ENCODE peak calls at places on chromosomes 13 and 19, in eight cellular contexts. One of them, this sample, is unnamed.

GRCh38 chr13:72379581-72379980 is 347.8 kb downstream of the MZT1 start:
- DNase-seq in NCI-H460: no peak
- DNase-seq in EL: peak
- DNase-seq in activated CD4-positive, alpha-beta T cell treated with anti-CD3 and anti-CD28 coated beads, Interleukin-2, amount 50 U/mL, for 24 hours: no peak
- DNase-seq in NCI-H2107: no peak
- DNase-seq in endothelial cell of umbilical vein: no peak
- DNase-seq in GM23338: no peak
- DNase-seq in brain microvascular endothelial cell: peak
- DNase-seq in this sample: no peak

GRCh38 chr13:69912576-69913074 is 195.0 kb upstream of the ATXN8OS start:
- DNase-seq in GM23338: no peak
- DNase-seq in EL: no peak
- DNase-seq in NCI-H2107: peak
- DNase-seq in endothelial cell of umbilical vein: no peak
- DNase-seq in NCI-H460: no peak
- DNase-seq in brain microvascular endothelial cell: no peak
- DNase-seq in activated CD4-positive, alpha-beta T cell treated with anti-CD3 and anti-CD28 coated beads, Interleukin-2, amount 50 U/mL, for 24 hours: no peak
- DNase-seq in this sample: no peak

GRCh38 chr13:97911311-97912138 is 42.0 kb upstream of the IPO5 start:
- DNase-seq in endothelial cell of umbilical vein: peak
- DNase-seq in EL: peak
- DNase-seq in activated CD4-positive, alpha-beta T cell treated with anti-CD3 and anti-CD28 coated beads, Interleukin-2, amount 50 U/mL, for 24 hours: no peak
- DNase-seq in GM23338: peak
- DNase-seq in NCI-H460: peak
- DNase-seq in brain microvascular endothelial cell: peak
- DNase-seq in NCI-H2107: no peak
- DNase-seq in this sample: peak

GRCh38 chr13:49711218-49711863 is 20.1 kb upstream of the EBPL start:
- DNase-seq in EL: peak
- DNase-seq in brain microvascular endothelial cell: peak
- DNase-seq in endothelial cell of umbilical vein: peak
- DNase-seq in activated CD4-positive, alpha-beta T cell treated with anti-CD3 and anti-CD28 coated beads, Interleukin-2, amount 50 U/mL, for 24 hours: no peak
- DNase-seq in GM23338: no peak
- DNase-seq in NCI-H460: no peak
- DNase-seq in NCI-H2107: no peak
- DNase-seq in this sample: no peak

GRCh38 chr19:38162094-38162493 is 61.9 kb downstream of the DPF1 start:
- DNase-seq in GM23338: no peak
- DNase-seq in NCI-H460: no peak
- DNase-seq in endothelial cell of umbilical vein: no peak
- DNase-seq in EL: no peak
- DNase-seq in brain microvascular endothelial cell: no peak
- DNase-seq in activated CD4-positive, alpha-beta T cell treated with anti-CD3 and anti-CD28 coated beads, Interleukin-2, amount 50 U/mL, for 24 hours: no peak
- DNase-seq in NCI-H2107: no peak
- DNase-seq in this sample: no peak

GRCh38 chr19:36916991-36917390 is 859 bp downstream of the ZNF568 start:
- DNase-seq in EL: peak
- DNase-seq in activated CD4-positive, alpha-beta T cell treated with anti-CD3 and anti-CD28 coated beads, Interleukin-2, amount 50 U/mL, for 24 hours: no peak
- DNase-seq in NCI-H2107: no peak
- DNase-seq in endothelial cell of umbilical vein: no peak
- DNase-seq in brain microvascular endothelial cell: peak
- DNase-seq in NCI-H460: peak
- DNase-seq in GM23338: peak
- DNase-seq in this sample: peak

GRCh38 chr13:75533866-75534265 is 3.8 kb downstream of the COMMD6 start:
- DNase-seq in NCI-H2107: no peak
- DNase-seq in activated CD4-positive, alpha-beta T cell treated with anti-CD3 and anti-CD28 coated beads, Interleukin-2, amount 50 U/mL, for 24 hours: no peak
- DNase-seq in NCI-H460: no peak
- DNase-seq in brain microvascular endothelial cell: peak
- DNase-seq in GM23338: no peak
- DNase-seq in endothelial cell of umbilical vein: no peak
- DNase-seq in EL: no peak
- DNase-seq in this sample: no peak

GRCh38 chr13:27306364-27306763 is 35.7 kb downstream of the RASL11A start:
- DNase-seq in activated CD4-positive, alpha-beta T cell treated with anti-CD3 and anti-CD28 coated beads, Interleukin-2, amount 50 U/mL, for 24 hours: no peak
- DNase-seq in EL: no peak
- DNase-seq in brain microvascular endothelial cell: no peak
- DNase-seq in NCI-H2107: no peak
- DNase-seq in endothelial cell of umbilical vein: no peak
- DNase-seq in GM23338: no peak
- DNase-seq in NCI-H460: no peak
- DNase-seq in this sample: no peak

GRCh38 chr13:76991432-76991795 is 467 bp upstream of the CLN5 start:
- DNase-seq in brain microvascular endothelial cell: no peak
- DNase-seq in EL: peak
- DNase-seq in activated CD4-positive, alpha-beta T cell treated with anti-CD3 and anti-CD28 coated beads, Interleukin-2, amount 50 U/mL, for 24 hours: peak
- DNase-seq in endothelial cell of umbilical vein: no peak
- DNase-seq in GM23338: no peak
- DNase-seq in NCI-H460: no peak
- DNase-seq in NCI-H2107: no peak
- DNase-seq in this sample: peak

GRCh38 chr13:113595131-113595530 is 10.6 kb downstream of the TFDP1 start:
- DNase-seq in activated CD4-positive, alpha-beta T cell treated with anti-CD3 and anti-CD28 coated beads, Interleukin-2, amount 50 U/mL, for 24 hours: no peak
- DNase-seq in NCI-H460: no peak
- DNase-seq in NCI-H2107: no peak
- DNase-seq in GM23338: no peak
- DNase-seq in endothelial cell of umbilical vein: no peak
- DNase-seq in brain microvascular endothelial cell: no peak
- DNase-seq in EL: no peak
- DNase-seq in this sample: no peak

GRCh38 chr13:113815151-113816058 is 48.5 kb downstream of the GAS6 start:
- DNase-seq in brain microvascular endothelial cell: no peak
- DNase-seq in GM23338: no peak
- DNase-seq in activated CD4-positive, alpha-beta T cell treated with anti-CD3 and anti-CD28 coated beads, Interleukin-2, amount 50 U/mL, for 24 hours: peak
- DNase-seq in NCI-H2107: no peak
- DNase-seq in endothelial cell of umbilical vein: peak
- DNase-seq in EL: no peak
- DNase-seq in NCI-H460: no peak
- DNase-seq in this sample: no peak

GRCh38 chr13:50531917-50532899 is 311.3 kb downstream of the DLEU7 start:
- DNase-seq in activated CD4-positive, alpha-beta T cell treated with anti-CD3 and anti-CD28 coated beads, Interleukin-2, amount 50 U/mL, for 24 hours: no peak
- DNase-seq in GM23338: no peak
- DNase-seq in EL: peak
- DNase-seq in NCI-H2107: no peak
- DNase-seq in endothelial cell of umbilical vein: peak
- DNase-seq in NCI-H460: peak
- DNase-seq in brain microvascular endothelial cell: peak
- DNase-seq in this sample: no peak

GRCh38 chr19:13804830-13805683 is 9.8 kb downstream of the ZSWIM4 start:
- DNase-seq in NCI-H460: no peak
- DNase-seq in activated CD4-positive, alpha-beta T cell treated with anti-CD3 and anti-CD28 coated beads, Interleukin-2, amount 50 U/mL, for 24 hours: no peak
- DNase-seq in brain microvascular endothelial cell: no peak
- DNase-seq in EL: no peak
- DNase-seq in NCI-H2107: no peak
- DNase-seq in endothelial cell of umbilical vein: no peak
- DNase-seq in GM23338: peak
- DNase-seq in this sample: peak

GRCh38 chr13:61913183-61913582 is 497.5 kb upstream of the PCDH20 start:
- DNase-seq in NCI-H2107: no peak
- DNase-seq in brain microvascular endothelial cell: no peak
- DNase-seq in activated CD4-positive, alpha-beta T cell treated with anti-CD3 and anti-CD28 coated beads, Interleukin-2, amount 50 U/mL, for 24 hours: no peak
- DNase-seq in EL: no peak
- DNase-seq in endothelial cell of umbilical vein: no peak
- DNase-seq in NCI-H460: no peak
- DNase-seq in GM23338: no peak
- DNase-seq in this sample: no peak

GRCh38 chr19:801861-802496 is 4.7 kb downstream of the PTBP1 start:
- DNase-seq in activated CD4-positive, alpha-beta T cell treated with anti-CD3 and anti-CD28 coated beads, Interleukin-2, amount 50 U/mL, for 24 hours: no peak
- DNase-seq in EL: no peak
- DNase-seq in NCI-H2107: no peak
- DNase-seq in endothelial cell of umbilical vein: peak
- DNase-seq in NCI-H460: no peak
- DNase-seq in brain microvascular endothelial cell: no peak
- DNase-seq in GM23338: peak
- DNase-seq in this sample: no peak

GRCh38 chr13:92260363-92260762 is 861.9 kb downstream of the GPC5 start:
- DNase-seq in EL: no peak
- DNase-seq in NCI-H2107: no peak
- DNase-seq in activated CD4-positive, alpha-beta T cell treated with anti-CD3 and anti-CD28 coated beads, Interleukin-2, amount 50 U/mL, for 24 hours: no peak
- DNase-seq in endothelial cell of umbilical vein: no peak
- DNase-seq in GM23338: peak
- DNase-seq in NCI-H460: no peak
- DNase-seq in brain microvascular endothelial cell: no peak
- DNase-seq in this sample: no peak

GRCh38 chr13:57629391-57629804 is 2.1 kb upstream of the PCDH17 start:
- DNase-seq in NCI-H2107: no peak
- DNase-seq in NCI-H460: no peak
- DNase-seq in activated CD4-positive, alpha-beta T cell treated with anti-CD3 and anti-CD28 coated beads, Interleukin-2, amount 50 U/mL, for 24 hours: no peak
- DNase-seq in GM23338: peak
- DNase-seq in brain microvascular endothelial cell: no peak
- DNase-seq in endothelial cell of umbilical vein: no peak
- DNase-seq in EL: no peak
- DNase-seq in this sample: no peak

GRCh38 chr13:38914070-38914469 is 76.6 kb downstream of the STOML3 start:
- DNase-seq in NCI-H460: no peak
- DNase-seq in brain microvascular endothelial cell: no peak
- DNase-seq in GM23338: peak
- DNase-seq in activated CD4-positive, alpha-beta T cell treated with anti-CD3 and anti-CD28 coated beads, Interleukin-2, amount 50 U/mL, for 24 hours: no peak
- DNase-seq in endothelial cell of umbilical vein: no peak
- DNase-seq in NCI-H2107: no peak
- DNase-seq in EL: no peak
- DNase-seq in this sample: no peak

GRCh38 chr19:6260912-6261636 is 18.7 kb downstream of the MLLT1 start:
- DNase-seq in endothelial cell of umbilical vein: peak
- DNase-seq in activated CD4-positive, alpha-beta T cell treated with anti-CD3 and anti-CD28 coated beads, Interleukin-2, amount 50 U/mL, for 24 hours: no peak
- DNase-seq in NCI-H2107: no peak
- DNase-seq in brain microvascular endothelial cell: no peak
- DNase-seq in GM23338: peak
- DNase-seq in NCI-H460: peak
- DNase-seq in EL: peak
- DNase-seq in this sample: peak

GRCh38 chr13:99275093-99275469 is 16.9 kb upstream of the GPR18 start:
- DNase-seq in EL: peak
- DNase-seq in NCI-H460: no peak
- DNase-seq in brain microvascular endothelial cell: peak
- DNase-seq in activated CD4-positive, alpha-beta T cell treated with anti-CD3 and anti-CD28 coated beads, Interleukin-2, amount 50 U/mL, for 24 hours: no peak
- DNase-seq in NCI-H2107: no peak
- DNase-seq in endothelial cell of umbilical vein: no peak
- DNase-seq in GM23338: no peak
- DNase-seq in this sample: no peak

GRCh38 chr19:3721131-3721899 is 13.1 kb downstream of the TJP3 start:
- DNase-seq in brain microvascular endothelial cell: peak
- DNase-seq in activated CD4-positive, alpha-beta T cell treated with anti-CD3 and anti-CD28 coated beads, Interleukin-2, amount 50 U/mL, for 24 hours: peak
- DNase-seq in GM23338: peak
- DNase-seq in EL: peak
- DNase-seq in NCI-H2107: peak
- DNase-seq in NCI-H460: peak
- DNase-seq in endothelial cell of umbilical vein: peak
- DNase-seq in this sample: peak

GRCh38 chr19:46724468-46724867 is 7.6 kb upstream of the PRKD2 start:
- DNase-seq in NCI-H2107: no peak
- DNase-seq in activated CD4-positive, alpha-beta T cell treated with anti-CD3 and anti-CD28 coated beads, Interleukin-2, amount 50 U/mL, for 24 hours: no peak
- DNase-seq in GM23338: no peak
- DNase-seq in NCI-H460: no peak
- DNase-seq in endothelial cell of umbilical vein: no peak
- DNase-seq in brain microvascular endothelial cell: no peak
- DNase-seq in EL: no peak
- DNase-seq in this sample: no peak

GRCh38 chr13:78787189-78787588 is 128.2 kb upstream of the OBI1 start:
- DNase-seq in activated CD4-positive, alpha-beta T cell treated with anti-CD3 and anti-CD28 coated beads, Interleukin-2, amount 50 U/mL, for 24 hours: no peak
- DNase-seq in brain microvascular endothelial cell: no peak
- DNase-seq in NCI-H2107: no peak
- DNase-seq in NCI-H460: no peak
- DNase-seq in endothelial cell of umbilical vein: no peak
- DNase-seq in EL: no peak
- DNase-seq in GM23338: no peak
- DNase-seq in this sample: no peak

GRCh38 chr13:69109891-69110525 is 997.6 kb upstream of the ATXN8OS start:
- DNase-seq in NCI-H2107: no peak
- DNase-seq in NCI-H460: no peak
- DNase-seq in activated CD4-positive, alpha-beta T cell treated with anti-CD3 and anti-CD28 coated beads, Interleukin-2, amount 50 U/mL, for 24 hours: no peak
- DNase-seq in EL: no peak
- DNase-seq in GM23338: peak
- DNase-seq in endothelial cell of umbilical vein: no peak
- DNase-seq in brain microvascular endothelial cell: no peak
- DNase-seq in this sample: peak

GRCh38 chr13:36297600-36298338 is at the start of gene CCDC169:
- DNase-seq in activated CD4-positive, alpha-beta T cell treated with anti-CD3 and anti-CD28 coated beads, Interleukin-2, amount 50 U/mL, for 24 hours: peak
- DNase-seq in GM23338: peak
- DNase-seq in NCI-H460: peak
- DNase-seq in brain microvascular endothelial cell: peak
- DNase-seq in NCI-H2107: no peak
- DNase-seq in EL: peak
- DNase-seq in endothelial cell of umbilical vein: peak
- DNase-seq in this sample: peak